ENCODE peak calls at places on chromosomes 12 and 14, in four cellular contexts. Q, C, O and D are unnamed samples.

GRCh38 chr12:108649126-108649525 is 15.4 kb upstream of the SELPLG start:
- DNase-seq in Q (peak), C (no peak), O (no peak), D (no peak)

GRCh38 chr14:99609245-99610117 is 5.5 kb upstream of the CCDC85C start:
- DNase-seq in Q (peak), C (no peak), O (no peak), D (no peak)

GRCh38 chr12:116879509-116880212 is 1.6 kb downstream of the HRK start:
- DNase-seq in Q (no peak), C (no peak), O (no peak), D (no peak)

GRCh38 chr12:24773996-24774395 is 174.9 kb downstream of the BCAT1 start:
- DNase-seq in Q (no peak), C (no peak), O (no peak), D (no peak)

GRCh38 chr12:124829008-124829707 is 34.5 kb downstream of the SCARB1 start:
- DNase-seq in Q (peak), C (peak), O (no peak), D (no peak)

GRCh38 chr12:105233045-105233905 is 2.7 kb downstream of the APPL2 start:
- DNase-seq in Q (no peak), C (no peak), O (no peak), D (no peak)

GRCh38 chr12:55929306-55929791 is 1.6 kb upstream of the DGKA start:
- DNase-seq in Q (no peak), C (no peak), O (no peak), D (peak)

GRCh38 chr14:72947366-72948160 is 21.3 kb downstream of the DCAF4 start:
- DNase-seq in Q (no peak), C (no peak), O (no peak), D (no peak)

GRCh38 chr14:96145116-96145864 is 59.3 kb upstream of the BDKRB2 start:
- DNase-seq in Q (peak), C (no peak), O (no peak), D (no peak)